ENCODE peak calls at places on chromosomes 16 and 17, in four cellular contexts. N is aorta, U is mesendoderm, S is left lung. V is an unnamed sample.

GRCh38 chr17:75634376-75634740 is 1.1 kb downstream of the SMIM5 start:
- DNase-seq in N (no peak), U (no peak), S (no peak), V (no peak)

GRCh38 chr16:27264151-27264550 is 4.4 kb downstream of the NSMCE1 start:
- DNase-seq in N (no peak), U (peak; percentile 60), S (no peak), V (no peak)

GRCh38 chr17:29091591-29092291 is 48.8 kb downstream of the PIPOX start:
- DNase-seq in N (no peak), U (no peak), S (no peak), V (no peak)

GRCh38 chr17:75909812-75910274 is 5.2 kb upstream of the MRPL38 start:
- DNase-seq in N (peak; percentile 40), U (no peak), S (no peak), V (peak; percentile 57)

GRCh38 chr17:21301593-21302550 is 17.4 kb downstream of the MAP2K3 start:
- DNase-seq in N (peak; percentile 46), U (no peak), S (peak; percentile 35), V (no peak)

GRCh38 chr17:78879679-78880186 is 23.3 kb downstream of the CEP295NL start:
- DNase-seq in N (peak; percentile 81), U (no peak), S (peak; percentile 69), V (no peak)

GRCh38 chr16:79920685-79921084 is 320.1 kb upstream of the MAF start:
- DNase-seq in N (no peak), U (no peak), S (no peak), V (no peak)

GRCh38 chr16:22052985-22053384 is 39.4 kb upstream of the VWA3A start:
- DNase-seq in N (no peak), U (no peak), S (no peak), V (no peak)

GRCh38 chr17:47218896-47219430 is 9.8 kb downstream of the MYL4 start:
- DNase-seq in N (no peak), U (peak; percentile 77), S (no peak), V (no peak)

GRCh38 chr16:4217246-4218131 is 24.4 kb downstream of the SRL start:
- DNase-seq in N (no peak), U (peak; percentile 32), S (peak; percentile 55), V (no peak)

GRCh38 chr17:47690121-47690520 is 3.8 kb upstream of the TBKBP1 start:
- DNase-seq in N (no peak), U (no peak), S (no peak), V (no peak)

GRCh38 chr17:6611231-6611630 is 29.3 kb downstream of the KIAA0753 start:
- DNase-seq in N (no peak), U (no peak), S (no peak), V (no peak)

GRCh38 chr17:79294459-79295071 is 219.9 kb downstream of the ENGASE start:
- DNase-seq in N (peak; percentile 68), U (peak; percentile 88), S (no peak), V (no peak)

GRCh38 chr17:38716368-38717005 is 11.4 kb downstream of the MLLT6 start:
- DNase-seq in N (no peak), U (no peak), S (no peak), V (no peak)

GRCh38 chr17:38719943-38720641 is 10.0 kb upstream of the CISD3 start:
- DNase-seq in N (no peak), U (peak; percentile 91), S (no peak), V (no peak)

GRCh38 chr16:65024649-65025243 is 97.1 kb downstream of the CDH11 start:
- DNase-seq in N (no peak), U (no peak), S (no peak), V (no peak)

GRCh38 chr16:54987081-54987480 is 56.4 kb downstream of the IRX5 start:
- DNase-seq in N (no peak), U (no peak), S (no peak), V (no peak)

GRCh38 chr17:31926100-31926729 is 10.6 kb upstream of the SUZ12 start:
- DNase-seq in N (no peak), U (no peak), S (no peak), V (no peak)

GRCh38 chr17:55530064-55530463 is 18.8 kb upstream of the SMIM36 start:
- DNase-seq in N (no peak), U (no peak), S (no peak), V (peak; percentile 58)

GRCh38 chr16:28537076-28537475 is 1.7 kb downstream of the NUPR1 start:
- DNase-seq in N (no peak), U (no peak), S (no peak), V (no peak)

GRCh38 chr17:81701288-81702071 is 1.7 kb upstream of the MRPL12 start:
- DNase-seq in N (no peak), U (no peak), S (no peak), V (no peak)

GRCh38 chr17:82402865-82403264 is 15.3 kb upstream of the HEXD start:
- DNase-seq in N (no peak), U (no peak), S (no peak), V (no peak)

GRCh38 chr17:56597495-56597990 is 4.0 kb downstream of the NOG start:
- DNase-seq in N (peak; percentile 51), U (peak; percentile 82), S (peak; percentile 34), V (no peak)

GRCh38 chr16:83117810-83118209 is 491.0 kb downstream of the CDH13 start:
- DNase-seq in N (no peak), U (no peak), S (no peak), V (no peak)

GRCh38 chr16:22373662-22374310 is 633 bp downstream of the CDR2 start:
- DNase-seq in N (peak; percentile 64), U (peak; percentile 44), S (peak; percentile 51), V (peak; percentile 68)

GRCh38 chr16:22372882-22373661 is 1.3 kb downstream of the CDR2 start:
- DNase-seq in N (no peak), U (no peak), S (no peak), V (no peak)

GRCh38 chr16:3879887-3880564 is 487 bp downstream of the CREBBP start:
- DNase-seq in N (peak; percentile 83), U (peak; percentile 54), S (peak; percentile 81), V (peak; percentile 85)

GRCh38 chr16:85192736-85193493 is 80.6 kb upstream of the CIBAR2 start:
- DNase-seq in N (no peak), U (no peak), S (no peak), V (no peak)

GRCh38 chr17:9225305-9226101 is 204.2 kb downstream of the NTN1 start:
- DNase-seq in N (no peak), U (peak; percentile 95), S (no peak), V (no peak)

GRCh38 chr16:3858809-3859208 is 21.7 kb downstream of the CREBBP start:
- DNase-seq in N (no peak), U (no peak), S (no peak), V (no peak)

GRCh38 chr17:74024871-74025531 is 178.5 kb upstream of the RPL38 start:
- DNase-seq in N (no peak), U (peak; percentile 94), S (no peak), V (no peak)

GRCh38 chr16:22293137-22294106 is 3.8 kb upstream of the POLR3E start:
- DNase-seq in N (no peak), U (no peak), S (no peak), V (no peak)

GRCh38 chr17:50902768-50903353 is 36.7 kb upstream of the TOB1 start:
- DNase-seq in N (no peak), U (no peak), S (no peak), V (no peak)

GRCh38 chr17:50898369-50899004 is 32.3 kb upstream of the TOB1 start:
- DNase-seq in N (no peak), U (no peak), S (no peak), V (no peak)

GRCh38 chr17:50899005-50899460 is 32.9 kb upstream of the TOB1 start:
- DNase-seq in N (no peak), U (no peak), S (no peak), V (peak; percentile 43)

GRCh38 chr17:50899559-50900319 is 33.6 kb upstream of the TOB1 start:
- DNase-seq in N (no peak), U (no peak), S (no peak), V (no peak)

GRCh38 chr17:50900383-50900892 is 34.3 kb upstream of the TOB1 start:
- DNase-seq in N (no peak), U (no peak), S (no peak), V (no peak)
- H3K27ac ChIP-seq in N (no peak overlapping the region), U (no peak overlapping the region), S (no peak overlapping the region), V (no peak overlapping the region)

DNA sequence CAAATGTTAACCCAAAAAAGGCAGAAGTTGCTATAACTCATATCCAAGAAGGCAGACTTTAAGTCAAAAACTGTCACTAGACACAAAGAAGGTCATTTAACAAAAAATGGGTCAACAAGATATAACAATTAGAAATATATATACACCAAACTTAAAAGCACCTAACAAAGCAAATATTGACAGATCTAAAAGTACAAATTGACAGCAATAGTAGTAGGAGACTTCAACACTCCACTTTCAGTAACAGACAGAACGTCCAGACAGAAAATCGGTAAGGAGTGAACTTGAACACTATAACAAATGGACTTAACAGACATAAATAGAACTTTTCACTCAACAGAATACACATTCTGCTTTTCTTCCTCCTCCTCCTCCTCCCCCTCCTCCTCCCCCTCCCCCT is 40.9 kb upstream of the MYLK3 start:
- DNase-seq in N (no peak), U (no peak), S (no peak), V (no peak)
- H3K4me1 ChIP-seq in N (no peaks in the 10 kb centered on the region), U (peaks cover 2% of the 10 kb centered on the region), S (no peaks in the 10 kb centered on the region), V (no peaks in the 10 kb centered on the region)

GRCh38 chr17:10987786-10988185 is 149.9 kb upstream of the PIRT start:
- DNase-seq in N (no peak), U (no peak), S (no peak), V (no peak)
- H3K27me3 ChIP-seq in N (no peaks in the 10 kb centered on the region), U (no peaks in the 10 kb centered on the region), S (peaks cover 6% of the 10 kb centered on the region), V (no peaks in the 10 kb centered on the region)

GRCh38 chr17:64564098-64564497 is 57.3 kb downstream of the CEP95 start:
- DNase-seq in N (no peak), U (no peak), S (no peak), V (no peak)
- H3K27ac ChIP-seq in N (no peak overlapping the region), U (no peak overlapping the region), S (no peak overlapping the region), V (no peak overlapping the region)

DNA sequence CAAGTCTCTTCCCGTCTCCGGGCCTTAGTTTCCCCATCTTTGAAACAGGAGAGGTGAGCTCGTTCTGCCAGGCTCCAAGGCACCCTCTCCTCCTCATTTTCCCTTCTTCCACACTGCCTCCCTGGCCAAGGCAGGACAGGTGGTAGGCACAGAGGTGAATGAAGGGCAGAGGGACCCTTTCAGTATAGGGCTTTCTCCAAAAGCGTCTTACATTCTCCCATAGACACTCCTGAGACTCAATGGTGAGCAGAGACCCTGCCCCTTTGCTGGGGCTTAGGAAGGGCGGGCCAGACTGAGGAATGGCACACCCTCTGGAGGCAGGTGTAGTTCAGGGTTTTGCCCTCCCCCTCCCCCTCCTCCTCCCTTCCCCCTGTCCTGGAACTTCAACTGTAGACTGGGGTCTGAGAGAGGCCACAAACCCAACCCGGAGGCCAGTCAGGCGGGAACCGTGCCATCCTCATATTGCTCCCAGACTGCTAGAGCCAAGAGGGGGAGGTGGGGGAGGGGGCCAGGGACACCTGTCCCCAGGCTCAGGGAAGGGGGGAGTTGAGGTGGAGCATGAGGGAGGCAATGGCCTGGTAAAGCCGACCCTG is 1.9 kb downstream of the PLEKHH3 start:
- DNase-seq in N (no peak), U (peak; percentile 86), S (no peak), V (no peak)
- H3K4me1 ChIP-seq in N (no peaks in the 10 kb centered on the region), U (peaks cover 16% of the 10 kb centered on the region), S (peaks cover 40% of the 10 kb centered on the region), V (peaks cover 18% of the 10 kb centered on the region)

DNA sequence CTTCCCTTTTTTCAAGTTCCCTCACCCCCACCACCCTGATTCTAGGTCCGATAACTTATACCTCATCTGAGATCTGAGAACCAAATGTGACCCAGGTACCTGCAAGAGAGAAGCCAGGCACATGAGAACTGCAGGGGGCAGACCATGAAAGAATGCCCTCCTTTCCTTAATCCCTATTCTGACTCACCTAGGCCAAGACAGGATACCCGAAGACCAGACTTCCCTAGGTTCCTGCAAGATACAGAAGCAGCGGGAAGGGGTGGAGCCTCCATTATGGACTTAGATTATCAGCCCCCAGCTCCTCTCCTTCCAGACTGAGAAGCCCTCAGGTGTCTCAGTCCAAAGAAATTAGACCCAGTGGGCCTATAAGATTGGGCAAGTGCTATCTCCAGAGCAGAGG is 2.1 kb downstream of the KCNAB3 start:
- DNase-seq in N (no peak), U (peak; percentile 55), S (no peak), V (no peak)
- H3K27me3 ChIP-seq in N (no peaks in the 10 kb centered on the region), U (peaks cover 17% of the 10 kb centered on the region), S (no peaks in the 10 kb centered on the region), V (no peaks in the 10 kb centered on the region)

V was measured in right lobe of liver.